ENCODE peak calls at places on chromosomes 13 and 19, in four cellular contexts. Y is body of pancreas, P is Panc1, S is transverse colon. B is an unnamed sample.

GRCh38 chr19:3361384-3362216 is 4.8 kb upstream of the NFIC start:
- DNase-seq in P (no peak), S (no peak), Y (no peak), B (no peak)

GRCh38 chr13:110637747-110638146 is 22.4 kb downstream of the NAXD start:
- DNase-seq in P (no peak), S (no peak), Y (no peak), B (no peak)

GRCh38 chr19:29532097-29532496 is 6.3 kb downstream of the VSTM2B start:
- DNase-seq in P (no peak), S (no peak), Y (no peak), B (no peak)

GRCh38 chr19:51136891-51137551 is 5.1 kb upstream of the SIGLEC7 start:
- DNase-seq in S (no peak), P (no peak), Y (no peak), B (no peak)

GRCh38 chr13:32830632-32831031 is 185.6 kb upstream of the KL start:
- DNase-seq in Y (no peak), P (no peak), S (no peak), B (no peak)

GRCh38 chr13:34250151-34250550 is 432.2 kb downstream of the RFC3 start:
- DNase-seq in P (no peak), S (no peak), Y (no peak), B (no peak)

GRCh38 chr13:94201022-94201421 is 278.5 kb downstream of the DCT start:
- DNase-seq in S (no peak), Y (no peak), P (no peak), B (no peak)

GRCh38 chr19:55703790-55704215 is 28.8 kb downstream of the EPN1 start:
- DNase-seq in P (no peak), S (peak), Y (peak), B (no peak)

GRCh38 chr13:100176781-100177389 is 88.0 kb downstream of the PCCA start:
- DNase-seq in Y (no peak), S (no peak), P (no peak), B (no peak)

GRCh38 chr13:25529425-25529824 is 157.7 kb downstream of the ATP8A2 start:
- DNase-seq in S (no peak), Y (no peak), P (no peak), B (no peak)

GRCh38 chr19:29098863-29099481 is 114.0 kb downstream of the UQCRFS1 start:
- DNase-seq in Y (no peak), S (peak), P (peak), B (peak)

GRCh38 chr19:46998445-46999142 is 21.0 kb upstream of the NPAS1 start:
- DNase-seq in P (no peak), S (no peak), Y (no peak), B (no peak)

GRCh38 chr19:42175952-42176648 is 41.4 kb downstream of the DEDD2 start:
- DNase-seq in P (no peak), Y (no peak), S (no peak), B (no peak)

GRCh38 chr13:31321457-31321856 is 121.7 kb downstream of the B3GLCT start:
- DNase-seq in Y (no peak), S (no peak), P (no peak), B (no peak)

GRCh38 chr13:57627663-57628062 is 3.9 kb upstream of the PCDH17 start:
- DNase-seq in S (no peak), P (no peak), Y (no peak), B (no peak)
- TF ChIP-seq CTCF in S (peak), P (peak), Y (peak), B (no peak)

DNA sequence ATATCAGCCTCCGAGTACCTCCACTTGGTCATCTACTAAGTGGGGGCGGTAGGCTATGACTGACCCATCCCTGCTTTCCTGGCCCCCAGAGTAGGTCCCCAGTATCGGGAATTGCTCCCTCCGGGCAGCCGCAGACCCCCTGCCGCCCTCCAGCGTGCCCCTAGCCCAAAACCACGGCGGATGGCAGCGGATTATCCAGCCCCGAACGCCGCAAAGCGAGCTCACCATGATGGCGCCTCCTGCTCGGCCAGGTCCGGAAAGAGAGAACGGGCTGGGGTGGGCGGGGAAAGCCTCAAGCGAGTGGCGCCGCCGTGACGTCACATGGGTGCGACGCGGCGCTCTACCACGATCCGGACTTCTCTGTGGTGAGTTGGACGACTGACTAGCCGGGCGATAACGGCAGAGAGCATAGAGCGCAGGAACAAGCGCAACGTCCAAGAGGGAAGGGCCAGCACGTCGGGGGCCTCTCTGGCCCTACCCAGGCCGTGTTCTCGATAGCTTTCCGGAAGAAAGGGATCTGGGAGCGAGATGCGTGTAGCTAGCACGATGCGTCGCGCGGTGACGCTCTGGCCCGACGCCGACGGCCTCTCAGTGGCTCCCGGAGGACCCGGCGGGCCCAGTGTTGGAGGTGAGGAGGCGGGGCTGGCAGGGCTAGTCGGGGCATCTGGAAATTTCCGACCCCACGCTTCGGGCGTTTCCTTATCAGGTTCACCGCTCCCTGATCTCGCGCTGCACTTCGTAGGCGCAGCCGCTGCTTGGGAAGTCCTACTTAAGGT is at the start of the genes RPL18 and SPHK2:
- DNase-seq in Y (peak), P (peak), S (peak), B (peak)
- TF ChIP-seq CTCF in Y (no peak), P (no peak), S (no peak), B (no peak)

GRCh38 chr19:5244351-5244750 is 96.3 kb downstream of the PTPRS start:
- DNase-seq in P (no peak), S (no peak), Y (no peak), B (no peak)
- TF ChIP-seq CTCF in P (no peak), S (no peak), Y (no peak), B (no peak)

DNA sequence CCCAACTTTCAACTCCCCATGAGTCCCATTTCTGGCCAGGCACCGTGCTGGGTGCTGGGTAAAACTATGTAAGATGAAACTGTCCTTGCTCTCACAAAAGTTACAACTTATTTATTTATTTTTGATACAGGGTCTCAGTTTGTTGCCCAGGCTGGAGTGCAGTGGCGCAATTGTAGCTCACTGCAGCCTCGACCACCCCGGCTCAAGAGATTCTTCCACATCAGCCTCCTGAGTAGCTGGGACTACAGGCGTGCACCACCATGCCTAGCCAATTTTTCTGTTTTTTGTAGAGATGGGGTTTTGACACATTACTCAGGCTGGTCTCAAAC is 12.9 kb upstream of the CADM4 start:
- DNase-seq in P (no peak), S (no peak), Y (no peak), B (no peak)
- TF ChIP-seq CTCF in P (peak), S (no peak), Y (no peak), B (no peak)

DNA sequence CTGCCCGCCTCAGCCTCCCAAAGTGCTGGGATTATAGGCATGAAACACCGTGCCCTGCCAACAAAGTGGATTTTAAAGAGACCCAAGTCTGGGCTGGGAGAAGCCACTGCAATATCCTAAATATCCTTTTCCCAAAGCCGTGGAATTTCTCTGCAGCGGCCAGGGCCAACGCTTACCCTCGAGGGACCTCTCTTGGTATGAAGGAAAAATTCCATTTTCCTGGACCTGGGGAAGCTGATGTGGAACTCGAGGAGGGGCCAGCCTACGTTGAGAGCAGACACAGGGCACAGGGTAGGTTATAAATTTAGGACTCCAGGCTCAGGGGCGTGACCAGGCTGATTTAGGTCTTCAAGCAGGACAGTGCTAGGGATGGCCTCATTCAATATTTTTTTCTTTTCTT is 17.7 kb upstream of the UPF1 start:
- DNase-seq in S (no peak), P (no peak), Y (no peak), B (no peak)
- TF ChIP-seq CTCF in S (no peak), P (no peak), Y (no peak), B (no peak)

DNA sequence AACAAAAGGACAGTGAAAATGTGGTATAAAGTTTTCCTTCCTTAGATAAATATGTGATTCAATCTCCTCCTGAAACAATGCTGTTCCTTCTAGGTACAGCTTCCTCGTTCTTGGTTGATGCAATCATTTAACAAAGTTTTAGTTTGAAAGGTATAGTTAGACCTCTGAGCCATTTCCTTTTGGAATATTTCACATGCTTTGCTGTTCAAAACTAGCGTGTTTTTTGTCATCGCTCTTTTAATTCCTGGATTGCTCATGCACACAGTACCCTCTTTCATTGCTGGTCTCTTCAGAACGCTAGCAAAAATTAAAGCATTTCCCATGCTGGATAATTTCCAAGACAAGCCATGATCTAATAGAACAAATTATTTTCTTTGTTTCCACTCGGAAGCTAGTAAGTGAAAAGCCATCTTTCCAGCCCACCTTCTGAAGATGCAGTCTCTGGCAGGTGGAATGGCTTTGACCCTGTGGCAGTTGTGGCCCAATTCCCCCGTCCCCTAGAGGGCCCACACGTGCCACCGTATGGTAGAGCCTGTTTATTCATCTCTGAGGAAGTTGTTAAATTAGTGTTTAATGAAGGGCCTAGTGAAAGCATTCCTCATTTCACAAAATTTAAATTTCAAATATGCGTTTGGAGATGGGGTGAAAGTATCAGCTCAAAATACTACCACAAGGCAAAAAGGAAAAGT is 1040.6 kb upstream of the SLC10A2 start:
- DNase-seq in P (no peak), Y (peak), S (no peak), B (peak)
- TF ChIP-seq CTCF in P (peak), Y (peak), S (no peak), B (no peak)

B was measured in Calu3.